ENCODE peak calls at places on chromosomes 4 and X, in nine cellular contexts. W is NCI-H1092, Q is AG09309, D is lower leg skin, T is fibroblast of the aortic adventitia, X is left lung, J is GM23248, N is ELR, U is caudate nucleus. R is an unnamed sample.

GRCh38 chrX:15194136-15194535 is 75.7 kb downstream of the ASB9 start:
- DNase-seq in W (no peak), Q (no peak), D (no peak), T (peak), X (no peak), J (peak), N (no peak), U (no peak), R (no peak)

GRCh38 chr4:84792366-84793301 is 173.9 kb downstream of the WDFY3 start:
- DNase-seq in W (no peak), Q (peak), D (no peak), T (peak), X (no peak), J (peak), N (no peak), U (no peak), R (peak)

GRCh38 chr4:103718993-103719319 is 829 bp downstream of the TACR3 start:
- DNase-seq in W (no peak), Q (no peak), D (no peak), T (no peak), X (no peak), J (no peak), N (no peak), U (no peak), R (no peak)

GRCh38 chr4:82275431-82276423 is 98.1 kb downstream of the HNRNPD start:
- DNase-seq in W (no peak), Q (no peak), D (no peak), T (no peak), X (no peak), J (no peak), N (no peak), U (no peak), R (no peak)

GRCh38 chrX:45840411-45840950 is 639.8 kb upstream of the DIPK2B start:
- DNase-seq in W (no peak), Q (no peak), D (no peak), T (no peak), X (no peak), J (peak), N (peak), U (no peak), R (no peak)

GRCh38 chr4:86898562-86898961 is 6.3 kb upstream of the C4orf36 start:
- DNase-seq in W (no peak), Q (no peak), D (no peak), T (no peak), X (no peak), J (no peak), N (no peak), U (no peak), R (no peak)

GRCh38 chr4:84683486-84683885 is 100.6 kb downstream of the CDS1 start:
- DNase-seq in W (no peak), Q (no peak), D (no peak), T (no peak), X (peak), J (no peak), N (no peak), U (no peak), R (no peak)

GRCh38 chrX:129876734-129877395 is 29.1 kb upstream of the UTP14A start:
- DNase-seq in W (no peak), Q (no peak), D (no peak), T (peak), X (no peak), J (peak), N (peak), U (no peak), R (peak)

GRCh38 chr4:21569638-21570037 is 378.9 kb downstream of the KCNIP4 start:
- DNase-seq in W (no peak), Q (no peak), D (no peak), T (no peak), X (no peak), J (no peak), N (no peak), U (no peak), R (no peak)

GRCh38 chrX:106802388-106803275 is at the start of gene TBC1D8B:
- DNase-seq in W (peak), Q (peak), D (peak), T (peak), X (peak), J (peak), N (peak), U (peak), R (peak)

GRCh38 chrX:69616520-69617203 is 749 bp downstream of the EDA start:
- DNase-seq in W (no peak), Q (no peak), D (peak), T (no peak), X (peak), J (peak), N (no peak), U (no peak), R (no peak)

GRCh38 chr4:13178621-13179020 is 305.5 kb downstream of the RAB28 start:
- DNase-seq in W (no peak), Q (no peak), D (no peak), T (no peak), X (no peak), J (no peak), N (no peak), U (no peak), R (no peak)

GRCh38 chr4:8317474-8317873 is 47.9 kb downstream of the HTRA3 start:
- DNase-seq in W (no peak), Q (no peak), D (no peak), T (no peak), X (no peak), J (no peak), N (no peak), U (no peak), R (no peak)

GRCh38 chrX:49309401-49309981 is 6.0 kb downstream of the GAGE10 start:
- DNase-seq in W (no peak), Q (no peak), D (no peak), T (peak), X (no peak), J (peak), N (peak), U (no peak), R (peak)

GRCh38 chr4:41725254-41725653 is 23.3 kb downstream of the PHOX2B start:
- DNase-seq in W (no peak), Q (no peak), D (no peak), T (no peak), X (no peak), J (no peak), N (no peak), U (no peak), R (no peak)

GRCh38 chrX:48785525-48786214 is 720 bp upstream of the GATA1 start:
- DNase-seq in W (no peak), Q (no peak), D (no peak), T (no peak), X (no peak), J (no peak), N (no peak), U (no peak), R (no peak)

GRCh38 chrX:1767026-1767425 is 152.2 kb downstream of the ASMT start:
- DNase-seq in W (peak), Q (no peak), D (no peak), T (no peak), X (no peak), J (no peak), N (no peak), U (peak), R (no peak)

GRCh38 chr4:120066182-120066524 is 495 bp downstream of the MAD2L1 start:
- DNase-seq in W (no peak), Q (no peak), D (no peak), T (no peak), X (no peak), J (peak), N (peak), U (peak), R (no peak)

GRCh38 chrX:131073607-131074006 is 15.5 kb downstream of the ARHGAP36 start:
- DNase-seq in W (no peak), Q (no peak), D (no peak), T (no peak), X (no peak), J (no peak), N (no peak), U (no peak), R (no peak)

GRCh38 chrX:12065251-12065650 is 73.0 kb upstream of the FRMPD4 start:
- DNase-seq in W (no peak), Q (no peak), D (no peak), T (peak), X (no peak), J (peak), N (peak), U (no peak), R (peak)

GRCh38 chr4:123144626-123145025 is 222.2 kb upstream of the NUDT6 start:
- DNase-seq in W (no peak), Q (no peak), D (no peak), T (no peak), X (no peak), J (no peak), N (no peak), U (no peak), R (no peak)

GRCh38 chr4:73161527-73162185 is 92.1 kb upstream of the COX18 start:
- DNase-seq in W (no peak), Q (no peak), D (no peak), T (no peak), X (no peak), J (peak), N (peak), U (no peak), R (peak)

GRCh38 chr4:6751611-6752485 is 30.7 kb upstream of the KIAA0232 start:
- DNase-seq in W (no peak), Q (no peak), D (no peak), T (no peak), X (no peak), J (no peak), N (no peak), U (no peak), R (no peak)

GRCh38 chr4:89283226-89283974 is 24.2 kb downstream of the GPRIN3 start:
- DNase-seq in W (no peak), Q (no peak), D (no peak), T (peak), X (no peak), J (peak), N (peak), U (no peak), R (no peak)

GRCh38 chr4:163693776-163694175 is 199.3 kb downstream of the TMA16 start:
- DNase-seq in W (no peak), Q (no peak), D (no peak), T (no peak), X (no peak), J (peak), N (peak), U (no peak), R (peak)

GRCh38 chr4:150323551-150324325 is 245.5 kb downstream of the DCLK2 start:
- DNase-seq in W (no peak), Q (no peak), D (no peak), T (peak), X (no peak), J (no peak), N (no peak), U (no peak), R (no peak)

GRCh38 chr4:22678851-22679517 is 13.8 kb upstream of the GBA3 start:
- DNase-seq in W (no peak), Q (no peak), D (no peak), T (peak), X (no peak), J (no peak), N (no peak), U (no peak), R (no peak)

GRCh38 chr4:108043536-108043935 is 53.8 kb downstream of the HADH start:
- DNase-seq in W (peak), Q (no peak), D (no peak), T (no peak), X (no peak), J (no peak), N (no peak), U (no peak), R (peak)

GRCh38 chr4:5701971-5702370 is 6.4 kb downstream of the EVC2 start:
- DNase-seq in W (no peak), Q (no peak), D (no peak), T (no peak), X (no peak), J (no peak), N (no peak), U (no peak), R (no peak)

GRCh38 chrX:8090482-8090881 is 80.6 kb downstream of the VCX2 start:
- DNase-seq in W (no peak), Q (no peak), D (no peak), T (no peak), X (no peak), J (no peak), N (no peak), U (no peak), R (no peak)

GRCh38 chrX:72297953-72298730 is 7.6 kb downstream of the CITED1 start:
- DNase-seq in W (no peak), Q (no peak), D (no peak), T (no peak), X (no peak), J (peak), N (peak), U (no peak), R (peak)

GRCh38 chrX:87728459-87728858 is 210.9 kb downstream of the KLHL4 start:
- DNase-seq in W (no peak), Q (no peak), D (no peak), T (no peak), X (no peak), J (no peak), N (no peak), U (no peak), R (peak)

GRCh38 chr4:138053601-138054322 is 188.4 kb downstream of the SLC7A11 start:
- DNase-seq in W (no peak), Q (peak), D (no peak), T (peak), X (no peak), J (peak), N (peak), U (no peak), R (peak)

GRCh38 chrX:112631892-112632291 is 47.8 kb downstream of the LHFPL1 start:
- DNase-seq in W (no peak), Q (no peak), D (no peak), T (no peak), X (no peak), J (no peak), N (no peak), U (no peak), R (no peak)